ENCODE peak calls at places on chromosomes 11 and 22, in four cellular contexts. B is HCT116, S is upper lobe of left lung, D is right lobe of liver. E is an unnamed sample.

GRCh38 chr11:108500721-108501120 is 2.5 kb upstream of the POGLUT3 start:
- DNase-seq in B (no peak), S (no peak), D (no peak), E (no peak)

GRCh38 chr11:134691985-134692384 is 279.9 kb upstream of the B3GAT1 start:
- DNase-seq in B (no peak), S (no peak), D (no peak), E (no peak)

GRCh38 chr11:85948884-85949283 is 93.7 kb downstream of the CCDC83 start:
- DNase-seq in B (no peak), S (no peak), D (no peak), E (no peak)

GRCh38 chr11:95714853-95715776 is 74.5 kb downstream of the FAM76B start:
- DNase-seq in B (no peak), S (no peak), D (no peak), E (no peak)

GRCh38 chr11:59560290-59560701 is 49.0 kb downstream of the OR4D9 start:
- DNase-seq in B (peak), S (peak), D (no peak), E (no peak)

GRCh38 chr11:124717421-124717785 is 22.3 kb upstream of the NRGN start:
- DNase-seq in B (no peak), S (no peak), D (no peak), E (no peak)

GRCh38 chr22:24542641-24543040 is 12.3 kb downstream of the GUCD1 start:
- DNase-seq in B (no peak), S (peak), D (peak), E (no peak)

GRCh38 chr22:35539487-35539886 is 1.1 kb upstream of the RASD2 start:
- DNase-seq in B (no peak), S (no peak), D (no peak), E (no peak)

GRCh38 chr22:29201722-29202230 is 3.9 kb upstream of the EMID1 start:
- DNase-seq in B (no peak), S (no peak), D (no peak), E (no peak)

GRCh38 chr22:31185056-31185455 is 25.1 kb downstream of the RNF185 start:
- DNase-seq in B (no peak), S (no peak), D (no peak), E (no peak)

GRCh38 chr11:9629064-9629463 is 34.8 kb upstream of the SWAP70 start:
- DNase-seq in B (no peak), S (no peak), D (no peak), E (no peak)

GRCh38 chr11:6650980-6651379 is 4.6 kb downstream of the DCHS1 start:
- DNase-seq in B (no peak), S (no peak), D (no peak), E (no peak)

GRCh38 chr11:46845740-46846509 is at the start of gene CKAP5:
- DNase-seq in B (peak), S (peak), D (peak), E (peak)

GRCh38 chr22:40007826-40008710 is 13.3 kb downstream of the FAM83F start:
- DNase-seq in B (no peak), S (peak), D (no peak), E (no peak)

GRCh38 chr11:1854949-1855885 is 2.3 kb downstream of the LSP1 start:
- DNase-seq in B (no peak), S (no peak), D (no peak), E (no peak)

GRCh38 chr11:126124284-126124683 is 61.6 kb upstream of the CDON start:
- DNase-seq in B (no peak), S (no peak), D (no peak), E (no peak)

GRCh38 chr11:102620858-102621561 is 4.1 kb downstream of the MMP20 start:
- DNase-seq in B (no peak), S (no peak), D (no peak), E (no peak)

GRCh38 chr11:99020324-99021225 is at the start of gene CNTN5:
- DNase-seq in B (no peak), S (peak), D (peak), E (peak)

GRCh38 chr11:130611791-130612251 is 163.4 kb downstream of the ADAMTS15 start:
- DNase-seq in B (no peak), S (no peak), D (no peak), E (peak)

GRCh38 chr11:88301478-88302140 is 35.9 kb downstream of the CTSC start:
- DNase-seq in B (no peak), S (peak), D (no peak), E (no peak)

GRCh38 chr11:15234796-15235195 is 120.1 kb downstream of the INSC start:
- DNase-seq in B (no peak), S (no peak), D (no peak), E (no peak)

GRCh38 chr11:2382927-2383822 is 6.1 kb downstream of the CD81 start:
- DNase-seq in B (no peak), S (peak), D (no peak), E (no peak)

GRCh38 chr22:22037229-22037628 is 54.6 kb upstream of the TOP3B start:
- DNase-seq in B (no peak), S (no peak), D (no peak), E (no peak)

GRCh38 chr11:64011371-64011770 is 24.4 kb upstream of the FLRT1 start:
- DNase-seq in B (no peak), S (no peak), D (no peak), E (no peak)

GRCh38 chr11:57422669-57423068 is 4.3 kb downstream of the SLC43A3 start:
- DNase-seq in B (no peak), S (no peak), D (no peak), E (no peak)

GRCh38 chr11:65817312-65817814 is 16.4 kb upstream of the SNX32 start:
- DNase-seq in B (no peak), S (no peak), D (no peak), E (no peak)

GRCh38 chr11:34819740-34820482 is 96.3 kb downstream of the APIP start:
- DNase-seq in B (no peak), S (no peak), D (no peak), E (no peak)

GRCh38 chr22:44292007-44292370 is 20.8 kb downstream of the SHISAL1 start:
- DNase-seq in B (no peak), S (no peak), D (no peak), E (no peak)

GRCh38 chr11:19633276-19633675 is 79.4 kb upstream of the NAV2 start:
- DNase-seq in B (no peak), S (peak), D (no peak), E (no peak)

GRCh38 chr11:113685650-113686349 is 20.3 kb downstream of the TMPRSS5 start:
- DNase-seq in B (no peak), S (no peak), D (no peak), E (no peak)
- TF ChIP-seq POLR2A in B (no peak), S (no peak), D (no peak), E (no peak)

GRCh38 chr22:42716649-42717127 is 4.0 kb downstream of the A4GALT start:
- DNase-seq in B (no peak), S (no peak), D (no peak), E (no peak)

GRCh38 chr22:42719656-42720262 is 911 bp downstream of the A4GALT start:
- DNase-seq in B (no peak), S (no peak), D (no peak), E (no peak)

GRCh38 chr22:42716221-42716620 is 4.4 kb downstream of the A4GALT start:
- DNase-seq in B (no peak), S (no peak), D (no peak), E (no peak)

GRCh38 chr22:42719133-42719532 is 1.5 kb downstream of the A4GALT start:
- DNase-seq in B (no peak), S (no peak), D (no peak), E (no peak)

GRCh38 chr22:42717197-42717967 is 3.3 kb downstream of the A4GALT start:
- DNase-seq in B (no peak), S (no peak), D (no peak), E (no peak)
- TF ChIP-seq POLR2A in B (no peak), S (no peak), D (no peak), E (no peak)

GRCh38 chr11:113876074-113876797 is 864 bp upstream of the USP28 start:
- DNase-seq in B (no peak), S (no peak), D (no peak), E (no peak)
- TF ChIP-seq POLR2A in B (no peak), S (no peak), D (no peak), E (no peak)

GRCh38 chr22:50190182-50190951 is 4.7 kb downstream of the TRABD start:
- DNase-seq in B (peak), S (peak), D (peak), E (no peak)
- TF ChIP-seq POLR2A in B (peak), S (peak), D (peak), E (no peak)

GRCh38 chr22:20887375-20887774 is 28.6 kb downstream of the SNAP29 start:
- DNase-seq in B (no peak), S (no peak), D (no peak), E (no peak)

GRCh38 chr22:20885017-20885556 is 26.3 kb downstream of the SNAP29 start:
- DNase-seq in B (no peak), S (no peak), D (no peak), E (no peak)

GRCh38 chr22:20882855-20883254 is 24.0 kb downstream of the SNAP29 start:
- DNase-seq in B (no peak), S (no peak), D (no peak), E (no peak)

GRCh38 chr22:20884454-20884853 is 25.6 kb downstream of the SNAP29 start:
- DNase-seq in B (no peak), S (no peak), D (no peak), E (no peak)

GRCh38 chr22:20885557-20886323 is 26.9 kb downstream of the SNAP29 start:
- DNase-seq in B (peak), S (peak), D (peak), E (peak)
- TF ChIP-seq POLR2A in B (no peak), S (no peak), D (peak), E (no peak)

GRCh38 chr11:62646825-62647608 is 604 bp upstream of the GANAB start:
- DNase-seq in B (no peak), S (no peak), D (no peak), E (no peak)

GRCh38 chr11:62645660-62645933 is 816 bp downstream of the GANAB start:
- DNase-seq in B (no peak), S (no peak), D (no peak), E (no peak)

GRCh38 chr11:62647609-62648005 is 1.2 kb upstream of the GANAB start:
- DNase-seq in B (no peak), S (no peak), D (no peak), E (no peak)

GRCh38 chr11:62644220-62644619 is 2.2 kb downstream of the GANAB start:
- DNase-seq in B (no peak), S (no peak), D (no peak), E (no peak)

DNA sequence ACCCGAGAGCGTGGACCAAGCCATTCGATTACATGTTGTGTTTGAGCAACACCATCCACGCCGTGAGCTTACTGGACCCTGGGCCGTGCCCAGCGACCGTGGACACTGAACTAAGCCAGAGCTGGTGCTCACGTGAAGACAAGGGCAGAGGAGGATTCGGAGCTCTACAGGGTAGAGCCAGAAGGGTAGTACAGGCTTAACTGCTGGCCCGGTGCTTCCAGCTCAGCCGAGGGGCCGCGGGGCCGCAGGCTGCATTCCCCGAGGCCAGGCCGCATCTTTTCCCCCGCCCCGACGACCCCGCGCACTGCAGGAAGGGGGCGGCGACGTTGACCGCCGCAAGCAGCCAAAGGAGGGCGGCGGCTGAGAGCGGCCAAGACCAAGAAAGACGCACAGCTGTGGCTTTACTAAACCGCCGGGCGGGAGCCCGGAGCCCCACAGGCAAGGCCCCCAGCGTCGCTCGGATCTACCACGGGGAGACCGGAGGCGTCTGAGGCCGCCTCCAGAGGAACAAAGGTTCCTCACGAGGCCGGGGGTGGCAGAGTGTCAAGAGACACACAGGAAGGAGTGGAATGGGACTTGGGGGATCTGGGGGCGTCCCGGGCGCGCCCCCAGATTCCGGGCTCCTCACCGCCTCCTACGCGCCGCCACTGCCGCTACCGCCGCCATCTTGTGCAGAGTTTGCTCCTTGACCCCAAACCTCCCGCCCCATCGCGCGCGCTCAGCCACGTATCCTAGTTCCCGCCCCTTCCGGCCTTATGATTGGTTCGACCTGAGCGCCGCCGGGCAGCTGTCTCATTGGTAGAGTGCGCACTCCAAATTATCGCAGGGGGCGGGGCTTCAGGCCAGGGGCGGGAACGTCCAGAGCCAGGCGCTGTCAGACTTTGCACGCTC is at the start of gene GANAB:
- DNase-seq in B (peak), S (peak), D (peak), E (peak)
- TF ChIP-seq POLR2A in B (peak), S (peak), D (peak), E (peak)